ENCODE peak calls at places on chromosomes 5 and 9, in seven cellular contexts. D is WTC11, X is H1, B is HCT116, L is K562, F is HepG2, Z is GM12878. A is an unnamed sample.

GRCh38 chr5:82719368-82719767 is 357.8 kb downstream of the TMEM167A start:
- DNase-seq in D (no peak), X (no peak), B (no peak), L (no peak), F (no peak), Z (no peak), A (no peak)

GRCh38 chr9:98429613-98430012 is 174.2 kb upstream of the TBC1D2 start:
- DNase-seq in D (no peak), X (no peak), B (no peak), L (no peak), F (no peak), Z (no peak), A (no peak)

GRCh38 chr5:80963966-80964481 is 3.9 kb downstream of the RASGRF2 start:
- DNase-seq in D (no peak), X (no peak), B (no peak), L (no peak), F (no peak), Z (no peak), A (no peak)

GRCh38 chr5:78597858-78598415 is 50.6 kb downstream of the LHFPL2 start:
- DNase-seq in D (no peak), X (no peak), B (no peak), L (no peak), F (no peak), Z (no peak), A (no peak)

GRCh38 chr9:92350129-92350739 is 24.5 kb downstream of the CENPP start:
- DNase-seq in D (no peak), X (no peak), B (no peak), L (no peak), F (no peak), Z (no peak), A (no peak)

GRCh38 chr5:151174612-151175101 is 17.1 kb upstream of the ANXA6 start:
- DNase-seq in D (no peak), X (no peak), B (no peak), L (no peak), F (no peak), Z (no peak), A (peak; percentile 3)

GRCh38 chr9:19085295-19085694 is 17.4 kb downstream of the HAUS6 start:
- DNase-seq in D (no peak), X (no peak), B (peak; percentile 22), L (peak; percentile 9), F (peak; percentile 35), Z (no peak), A (peak; percentile 27)

GRCh38 chr9:105693435-105694275 is 686 bp upstream of the TMEM38B start:
- DNase-seq in D (no peak), X (no peak), B (no peak), L (no peak), F (no peak), Z (no peak), A (no peak)

GRCh38 chr5:66807743-66808142 is 211.6 kb downstream of the MAST4 start:
- DNase-seq in D (no peak), X (no peak), B (peak; percentile 2), L (no peak), F (peak; percentile 7), Z (no peak), A (peak; percentile 35)

GRCh38 chr5:124980174-124980941 is 233.9 kb upstream of the ZNF608 start:
- DNase-seq in D (peak; percentile 53), X (peak; percentile 77), B (no peak), L (no peak), F (no peak), Z (peak; percentile 48), A (no peak)

GRCh38 chr5:83711982-83712601 is 8.6 kb downstream of the HAPLN1 start:
- DNase-seq in D (peak; percentile 43), X (no peak), B (no peak), L (peak; percentile 49), F (peak; percentile 56), Z (no peak), A (peak; percentile 30)

GRCh38 chr5:40984884-40985283 is 75.6 kb downstream of the C7 start:
- DNase-seq in D (no peak), X (no peak), B (no peak), L (no peak), F (no peak), Z (no peak), A (no peak)

GRCh38 chr5:114367029-114367428 is 5.2 kb downstream of the KCNN2 start:
- DNase-seq in D (no peak), X (no peak), B (no peak), L (no peak), F (no peak), Z (no peak), A (no peak)

GRCh38 chr5:151208481-151208914 is 15.4 kb downstream of the CCDC69 start:
- DNase-seq in D (no peak), X (no peak), B (no peak), L (no peak), F (no peak), Z (no peak), A (no peak)

GRCh38 chr5:65247594-65247993 is 234.1 kb downstream of the ADAMTS6 start:
- DNase-seq in D (no peak), X (no peak), B (no peak), L (no peak), F (no peak), Z (no peak), A (no peak)

GRCh38 chr5:176360894-176361436 is 599 bp downstream of the KIAA1191 start:
- DNase-seq in D (no peak), X (no peak), B (no peak), L (no peak), F (no peak), Z (no peak), A (peak; percentile 44)

GRCh38 chr9:118693645-118694044 is 675.6 kb downstream of the BRINP1 start:
- DNase-seq in D (no peak), X (no peak), B (no peak), L (no peak), F (no peak), Z (no peak), A (no peak)

GRCh38 chr5:72599519-72600400 is 92.5 kb upstream of the ZNF366 start:
- DNase-seq in D (no peak), X (no peak), B (no peak), L (no peak), F (no peak), Z (no peak), A (no peak)

GRCh38 chr5:83387041-83387440 is 84.5 kb upstream of the VCAN start:
- DNase-seq in D (no peak), X (no peak), B (no peak), L (no peak), F (no peak), Z (no peak), A (no peak)

GRCh38 chr9:114048533-114049452 is 29.3 kb downstream of the AMBP start:
- DNase-seq in D (no peak), X (no peak), B (no peak), L (no peak), F (no peak), Z (no peak), A (no peak)

GRCh38 chr9:38207247-38207778 is 138.3 kb upstream of the SHB start:
- DNase-seq in D (no peak), X (no peak), B (no peak), L (no peak), F (no peak), Z (no peak), A (no peak)

GRCh38 chr5:92504346-92504745 is 1076.7 kb downstream of the NR2F1-AS1 start:
- DNase-seq in D (no peak), X (no peak), B (no peak), L (no peak), F (no peak), Z (no peak), A (no peak)

GRCh38 chr9:135707449-135708138 is 5.6 kb downstream of the KCNT1 start:
- DNase-seq in D (no peak), X (no peak), B (no peak), L (no peak), F (no peak), Z (no peak), A (no peak)

DNA sequence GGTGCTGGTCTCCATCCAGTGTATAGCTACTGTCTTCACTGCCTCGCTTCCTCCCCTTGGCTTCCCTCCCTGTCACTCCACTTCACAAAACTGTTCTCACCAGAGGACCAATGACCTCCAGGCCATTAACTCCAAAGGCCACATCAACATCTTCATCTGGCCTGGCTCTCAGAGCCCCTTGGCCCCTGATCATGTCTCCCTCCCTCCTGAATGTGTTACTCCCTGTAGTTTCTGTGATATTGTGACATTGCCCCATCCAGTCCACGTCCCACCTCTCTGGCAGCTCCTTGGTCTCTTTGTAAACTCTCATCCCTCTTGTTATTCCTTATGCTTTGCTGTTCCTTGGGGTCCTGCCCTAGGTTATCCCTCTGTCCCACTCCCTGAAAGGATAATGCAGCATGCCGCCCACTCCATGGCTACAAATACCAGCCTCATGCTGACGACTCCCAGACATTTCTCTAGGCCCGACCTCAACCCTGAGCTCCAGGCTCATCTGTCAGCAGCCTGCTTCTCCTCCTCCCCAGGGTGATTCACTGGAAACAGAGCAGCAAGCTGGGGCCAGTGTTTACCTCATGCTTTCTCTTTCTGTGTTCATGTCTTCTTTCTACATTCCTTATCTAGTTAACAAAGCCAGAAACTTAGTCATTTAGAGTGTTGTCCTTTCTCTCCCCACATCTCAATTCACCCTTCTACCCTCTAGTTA is 312.2 kb downstream of the SPOCK1 start:
- DNase-seq in D (no peak), X (no peak), B (no peak), L (no peak), F (no peak), Z (no peak), A (no peak)
- TF ChIP-seq SP1 in D (no peak), X (no peak), B (no peak), L (no peak), F (no peak), Z (no peak), A (no peak)

GRCh38 chr9:99593621-99594020 is 228.1 kb upstream of the NR4A3 start:
- DNase-seq in D (no peak), X (no peak), B (no peak), L (no peak), F (no peak), Z (no peak), A (no peak)
- TF ChIP-seq SP1 in D (no peak), X (no peak), B (no peak), L (no peak), F (no peak), Z (no peak), A (no peak)

DNA sequence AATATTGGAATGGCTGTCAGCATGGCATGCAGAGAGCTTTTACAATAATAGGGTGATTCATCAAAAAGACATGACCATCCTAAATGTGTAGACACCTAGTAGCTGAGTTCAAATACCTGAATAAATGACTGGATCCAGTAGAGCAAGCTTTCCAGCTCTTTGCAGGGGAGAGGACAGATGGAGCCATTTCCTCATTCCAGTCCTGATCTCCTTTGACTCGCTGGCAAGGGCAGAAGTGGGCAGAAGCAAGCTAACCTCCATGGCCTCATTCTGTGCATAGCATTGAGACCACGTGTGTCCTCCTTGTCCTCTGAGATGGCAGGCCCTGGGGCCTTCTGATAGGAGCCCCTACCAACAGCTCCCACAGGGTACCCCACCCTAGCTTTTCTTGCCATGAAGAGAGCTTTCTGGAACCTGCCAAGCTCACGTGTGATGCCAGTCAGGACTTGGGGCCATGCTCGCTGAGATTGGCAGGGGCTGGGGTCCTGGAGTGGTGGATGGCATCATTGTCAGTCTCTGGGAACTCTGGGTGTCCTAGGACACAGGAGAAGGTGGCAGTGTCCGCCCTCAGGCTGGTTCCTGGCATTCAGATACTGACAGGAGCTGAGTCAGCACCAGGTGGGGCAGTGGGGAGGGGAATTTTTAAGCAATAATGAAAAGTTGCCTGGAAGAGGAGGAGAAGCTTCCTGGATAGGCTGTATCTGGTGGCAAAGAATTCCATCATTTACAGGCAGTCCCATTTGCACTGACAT is 33.6 kb downstream of the WWC1 start:
- DNase-seq in D (no peak), X (no peak), B (peak; percentile 62), L (no peak), F (peak; percentile 10), Z (no peak), A (no peak)
- TF ChIP-seq SP1 in D (no peak), X (no peak), B (peak; percentile 73), L (no peak), F (no peak), Z (no peak), A (no peak)

GRCh38 chr9:127568618-127568970 is 43.5 kb upstream of the STXBP1 start:
- DNase-seq in D (no peak), X (no peak), B (no peak), L (no peak), F (no peak), Z (no peak), A (no peak)
- TF ChIP-seq SP1 in D (no peak), X (peak; percentile 1), B (no peak), L (no peak), F (no peak), Z (no peak), A (no peak)